ENCODE peak calls at places on chromosomes 11 and 22, in four cellular contexts. Q is HepG2, F is GM12878, X is H1. T is an unnamed sample.
A peak's percentile ranks its signal among the peaks of the same experiment; 100 is the strongest.

GRCh38 chr11:65504671-65505433 is 6.0 kb downstream of the MALAT1 start:
- DNase-seq in Q (no peak), F (no peak), X (no peak), T (no peak)

GRCh38 chr11:17553249-17553546 is 6.1 kb downstream of the OTOG start:
- DNase-seq in Q (no peak), F (no peak), X (no peak), T (no peak)

GRCh38 chr11:3736816-3737215 is 60.5 kb downstream of the NUP98 start:
- DNase-seq in Q (no peak), F (no peak), X (no peak), T (no peak)

GRCh38 chr11:112453601-112454577 is 193.2 kb upstream of the PLET1 start:
- DNase-seq in Q (peak; percentile 29), F (no peak), X (peak; percentile 85), T (peak; percentile 25)

GRCh38 chr11:43515090-43515489 is 156.4 kb downstream of the TTC17 start:
- DNase-seq in Q (peak; percentile 23), F (no peak), X (peak; percentile 63), T (peak; percentile 38)

GRCh38 chr11:115168229-115168671 is 336.0 kb downstream of the CADM1 start:
- DNase-seq in Q (no peak), F (no peak), X (no peak), T (no peak)

GRCh38 chr11:47342036-47342803 is 10.3 kb downstream of the MYBPC3 start:
- DNase-seq in Q (no peak), F (no peak), X (no peak), T (no peak)

GRCh38 chr22:41257696-41258095 is 17.0 kb upstream of the CHADL start:
- DNase-seq in Q (no peak), F (no peak), X (no peak), T (no peak)

GRCh38 chr11:28759311-28759710 is 651.1 kb downstream of the METTL15 start:
- DNase-seq in Q (no peak), F (no peak), X (no peak), T (no peak)

GRCh38 chr22:41687901-41688364 is 734 bp downstream of the SNU13 start:
- DNase-seq in Q (no peak), F (no peak), X (no peak), T (no peak)

GRCh38 chr11:2725367-2726300 is 25.8 kb upstream of the KCNQ1OT1 start:
- DNase-seq in Q (peak; percentile 79), F (no peak), X (no peak), T (no peak)

GRCh38 chr11:834371-835316 is 1.9 kb downstream of the CD151 start:
- DNase-seq in Q (no peak), F (no peak), X (no peak), T (no peak)

GRCh38 chr11:86787651-86788050 is 12.7 kb upstream of the PRSS23 start:
- DNase-seq in Q (no peak), F (no peak), X (no peak), T (no peak)

GRCh38 chr22:36868546-36868945 is 7.7 kb downstream of the NCF4 start:
- DNase-seq in Q (no peak), F (no peak), X (no peak), T (no peak)

GRCh38 chr11:61488651-61489291 is 19.8 kb upstream of the LRRC10B start:
- DNase-seq in Q (peak; percentile 89), F (no peak), X (peak; percentile 66), T (peak; percentile 76)

GRCh38 chr22:20548806-20549205 is 41.4 kb downstream of the MED15 start:
- DNase-seq in Q (no peak), F (no peak), X (no peak), T (no peak)

GRCh38 chr11:69492201-69492991 is 10.9 kb downstream of the LINC01488 start:
- DNase-seq in Q (peak; percentile 43), F (no peak), X (no peak), T (no peak)

GRCh38 chr11:34051349-34052035 is at the start of gene CAPRIN1:
- DNase-seq in Q (peak; percentile 89), F (peak; percentile 65), X (peak; percentile 86), T (peak; percentile 83)

GRCh38 chr11:62553839-62554361 is 7.3 kb upstream of the AHNAK start:
- DNase-seq in Q (no peak), F (no peak), X (no peak), T (no peak)

GRCh38 chr11:63764712-63765631 is 3.6 kb downstream of the ZFTA start:
- DNase-seq in Q (peak; percentile 75), F (no peak), X (peak; percentile 70), T (no peak)

DNA sequence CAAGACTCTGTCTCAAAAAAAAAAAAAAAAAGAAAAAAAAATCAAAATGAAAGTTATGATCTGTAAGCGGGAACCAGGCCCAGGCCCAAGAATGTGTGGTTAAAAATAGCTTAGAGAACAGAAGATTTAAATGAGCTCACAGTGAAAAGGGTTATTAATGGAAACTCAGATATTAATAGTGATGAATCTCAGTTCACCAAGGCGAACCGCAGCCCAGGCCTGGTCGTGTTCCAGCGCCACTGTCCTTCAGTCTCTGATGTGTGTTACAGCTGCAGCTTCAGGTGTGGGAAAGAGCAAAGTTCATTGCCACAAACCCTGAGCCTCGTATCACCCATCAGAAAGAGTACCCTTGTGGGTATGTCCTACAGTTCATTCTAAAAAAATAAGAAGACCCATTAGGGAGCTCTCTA is 107.1 kb downstream of the GAB2 start:
- DNase-seq in Q (peak; percentile 77), F (peak; percentile 88), X (no peak), T (no peak)
- TF ChIP-seq YY1 in Q (no peak), F (no peak), X (no peak), T (no peak)

GRCh38 chr11:128941573-128942271 is 949 bp downstream of the TP53AIP1 start:
- DNase-seq in Q (no peak), F (no peak), X (no peak), T (no peak)

GRCh38 chr11:128942272-128942612 is 429 bp downstream of the TP53AIP1 start:
- DNase-seq in Q (no peak), F (no peak), X (no peak), T (no peak)

GRCh38 chr11:128940156-128940555 is 2.5 kb downstream of the TP53AIP1 start:
- DNase-seq in Q (no peak), F (no peak), X (no peak), T (no peak)

GRCh38 chr11:128940603-128941002 is 2.1 kb downstream of the TP53AIP1 start:
- DNase-seq in Q (no peak), F (no peak), X (no peak), T (no peak)

GRCh38 chr11:128942807-128943430 is at the start of gene TP53AIP1:
- DNase-seq in Q (no peak), F (no peak), X (no peak), T (no peak)
- H3K4me1 ChIP-seq in Q (no peaks in the 10 kb centered on the region), F (no peaks in the 10 kb centered on the region), X (no peaks in the 10 kb centered on the region), T (no peaks in the 10 kb centered on the region)

GRCh38 chr22:28800308-28801041 is at the start of gene XBP1:
- DNase-seq in Q (peak; percentile 89), F (peak; percentile 63), X (peak; percentile 96), T (peak; percentile 77)

GRCh38 chr22:28799834-28800307 is 498 bp downstream of the XBP1 start:
- DNase-seq in Q (no peak), F (no peak), X (no peak), T (no peak)

GRCh38 chr22:28798810-28799124 is 1.6 kb downstream of the XBP1 start:
- DNase-seq in Q (no peak), F (no peak), X (no peak), T (no peak)

GRCh38 chr22:28801845-28802594 is 1.7 kb upstream of the XBP1 start:
- DNase-seq in Q (peak; percentile 87), F (no peak), X (no peak), T (no peak)

DNA sequence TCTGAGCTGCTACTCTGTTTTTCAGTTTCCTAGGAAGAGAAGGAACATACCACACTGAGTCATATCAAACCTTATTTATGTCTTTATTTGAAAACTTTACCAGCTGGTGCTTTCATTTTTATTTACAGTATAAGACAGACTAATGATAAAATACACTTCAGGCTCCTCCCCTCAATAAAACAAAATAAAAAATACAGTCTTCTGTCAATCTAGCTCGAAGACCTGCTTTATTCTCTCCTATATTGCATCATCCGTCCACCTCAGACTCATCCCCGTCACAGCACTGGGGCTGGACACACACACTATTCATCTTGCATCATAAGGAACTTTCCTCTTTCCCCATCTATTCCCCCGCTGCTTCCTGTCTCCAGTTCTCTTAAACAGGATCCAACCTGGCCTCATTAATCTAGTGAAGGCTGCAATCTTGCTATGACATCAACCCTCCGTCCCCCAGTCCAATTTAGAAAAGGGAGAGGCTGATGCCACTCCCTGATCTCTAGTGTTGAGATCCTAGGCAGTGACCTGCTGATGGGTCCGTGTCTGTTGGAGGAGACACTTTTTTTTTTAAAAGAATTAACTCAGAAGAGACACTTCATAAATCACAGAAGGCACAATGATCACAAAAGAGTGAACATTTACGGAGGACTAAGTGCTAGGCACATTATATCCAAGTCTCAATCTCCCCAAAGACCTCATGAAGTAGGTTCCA is 1.1 kb downstream of the XBP1 start:
- DNase-seq in Q (peak; percentile 70), F (no peak), X (no peak), T (no peak)
- TF ChIP-seq SUZ12 in Q (no peak), F (no peak), X (no peak), T (no peak)

DNA sequence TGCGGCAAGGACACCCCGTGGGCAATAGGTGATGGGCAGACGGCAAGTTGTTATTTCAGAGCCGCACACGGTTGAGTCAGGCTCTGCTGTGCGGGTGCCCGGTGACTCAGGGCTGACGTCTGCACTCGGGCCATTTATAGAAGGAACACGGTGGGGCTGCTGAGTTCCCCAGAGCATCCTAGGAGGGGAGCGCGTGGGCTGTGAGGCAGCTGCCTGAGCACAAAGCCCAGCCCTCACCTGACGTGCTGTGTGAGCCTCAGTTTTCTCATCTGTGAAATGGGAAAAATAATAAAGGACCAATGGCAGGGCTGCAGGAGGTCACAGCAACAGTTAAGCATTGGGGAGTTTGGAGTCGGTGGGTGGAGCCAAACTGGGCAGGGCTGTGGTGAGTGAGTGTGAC is 11.3 kb upstream of the RHOD start:
- DNase-seq in Q (no peak), F (no peak), X (no peak), T (no peak)
- TF ChIP-seq YY1 in Q (no peak), F (peak; percentile 21), X (no peak), T (no peak)

DNA sequence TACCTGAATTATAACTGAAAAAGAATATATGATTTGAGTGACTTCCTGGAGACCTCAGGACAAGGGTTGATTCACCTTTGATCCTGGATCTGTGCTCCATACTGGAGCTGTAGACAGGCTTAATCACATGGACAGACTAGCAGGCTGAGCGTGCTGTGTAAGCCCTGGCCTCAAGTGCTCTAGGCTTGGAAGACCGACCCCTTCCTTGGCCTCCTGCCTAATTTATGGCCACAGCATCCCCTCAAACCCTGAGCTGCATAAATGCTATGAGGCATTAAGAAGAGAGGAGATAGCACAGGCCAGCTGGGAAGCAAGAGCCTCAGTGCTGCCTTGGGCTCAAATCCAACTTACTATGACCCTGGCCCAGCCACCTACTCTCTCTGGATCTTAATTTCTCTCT is 385.2 kb downstream of the BUD13 start:
- DNase-seq in Q (no peak), F (no peak), X (no peak), T (no peak)
- H3K4me1 ChIP-seq in Q (peaks cover 22% of the 10 kb centered on the region), F (no peaks in the 10 kb centered on the region), X (peaks cover 8% of the 10 kb centered on the region), T (no peaks in the 10 kb centered on the region)